ENCODE peak calls at places on chromosomes 12 and 14, in seven cellular contexts. A is stomach, R is HCT116, P is uterus, T is vagina, K is testis, E is endothelial cell of umbilical vein. N is an unnamed sample.

GRCh38 chr12:120006248-120006975 is 17.4 kb downstream of the BICDL1 start:
- DNase-seq in K (no peak), R (no peak), A (no peak), T (no peak), P (no peak), E (no peak), N (no peak)

GRCh38 chr12:106903241-106903950 is 52.3 kb upstream of the TMEM263 start:
- DNase-seq in R (peak), E (peak), A (peak), K (peak), P (peak), T (no peak), N (peak)

GRCh38 chr12:666066-666465 is 2.8 kb upstream of the NINJ2 start:
- DNase-seq in K (no peak), R (no peak), P (no peak), E (no peak), A (no peak), T (no peak), N (no peak)

GRCh38 chr14:102826161-102826560 is 48.9 kb downstream of the TRAF3 start:
- DNase-seq in R (no peak), P (no peak), K (no peak), A (no peak), T (no peak), E (no peak), N (no peak)

GRCh38 chr12:64203036-64203435 is 19.1 kb downstream of the KICS2 start:
- DNase-seq in A (no peak), K (no peak), E (no peak), T (no peak), P (no peak), R (no peak), N (no peak)

GRCh38 chr12:132236129-132236929 is 92.1 kb downstream of the NOC4L start:
- DNase-seq in R (no peak), P (no peak), A (no peak), E (no peak), T (no peak), K (no peak), N (no peak)

GRCh38 chr12:15842106-15842505 is 40.1 kb upstream of the STRAP start:
- DNase-seq in P (no peak), R (no peak), K (no peak), E (no peak), A (no peak), T (no peak), N (no peak)

GRCh38 chr12:68310370-68310769 is 21.8 kb downstream of the MDM1 start:
- DNase-seq in A (no peak), P (no peak), K (no peak), R (no peak), E (peak), T (no peak), N (no peak)

GRCh38 chr12:98587084-98587483 is 6.4 kb upstream of the SLC25A3 start:
- DNase-seq in K (no peak), R (no peak), E (no peak), T (no peak), A (no peak), P (no peak), N (no peak)

GRCh38 chr12:14452865-14453264 is 87.4 kb downstream of the ATF7IP start:
- DNase-seq in E (no peak), T (no peak), K (no peak), R (no peak), P (no peak), A (no peak), N (no peak)
- H3K27ac ChIP-seq in E (no peak), T (no peak), K (no peak), R (no peak), P (no peak), A (no peak), N (no peak)

GRCh38 chr12:118537481-118537917 is 161.1 kb downstream of the SUDS3 start:
- DNase-seq in A (no peak), P (no peak), K (peak), R (no peak), T (no peak), E (no peak), N (peak)
- TF ChIP-seq POLR2A in A (no peak), P (no peak), K (no peak), R (no peak), T (no peak), E (no peak), N (no peak)

GRCh38 chr12:99984271-99985128 is at the start of gene ANKS1B:
- DNase-seq in K (peak), P (peak), R (no peak), E (peak), T (no peak), A (peak), N (peak)

GRCh38 chr12:99983721-99984258 is 946 bp downstream of the ANKS1B start:
- DNase-seq in T (no peak), E (peak), K (no peak), R (no peak), A (no peak), P (peak), N (no peak)

GRCh38 chr12:99985129-99985570 is 414 bp upstream of the ANKS1B start:
- DNase-seq in A (no peak), P (no peak), T (no peak), E (peak), R (no peak), K (no peak), N (no peak)

GRCh38 chr12:99981639-99982190 is 3.0 kb downstream of the ANKS1B start:
- DNase-seq in P (no peak), A (no peak), K (no peak), T (no peak), E (no peak), R (no peak), N (no peak)

DNA sequence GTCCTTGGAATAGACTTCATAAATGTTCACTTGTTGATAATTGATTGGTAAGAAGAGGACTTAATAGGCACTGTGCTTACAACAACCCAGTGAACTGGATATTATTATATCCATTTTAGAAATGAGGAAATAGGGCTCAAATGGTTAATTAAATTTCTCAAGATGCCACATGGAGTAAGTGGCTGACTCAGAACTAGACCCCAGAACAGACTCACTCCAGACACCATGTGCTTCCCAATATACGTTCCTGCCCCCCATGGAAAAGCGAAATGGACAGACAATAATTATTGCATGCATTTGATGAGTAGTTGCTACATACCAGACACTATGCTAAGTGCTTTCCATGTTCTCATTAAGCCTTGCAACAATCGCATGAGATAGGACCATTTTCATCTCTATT is 895 bp upstream of the ANKS1B start:
- DNase-seq in E (no peak), K (no peak), A (no peak), P (no peak), T (no peak), R (no peak), N (no peak)
- H3K4me3 ChIP-seq in E (peak), K (peak), A (peak), P (no peak), T (peak), R (no peak), N (peak)

GRCh38 chr12:117441751-117442150 is 80.3 kb upstream of the NOS1 start:
- DNase-seq in E (no peak), P (no peak), T (no peak), K (no peak), R (no peak), A (no peak), N (no peak)
- H3K27ac ChIP-seq in E (no peak), P (no peak), T (no peak), K (no peak), R (no peak), A (no peak), N (no peak)

DNA sequence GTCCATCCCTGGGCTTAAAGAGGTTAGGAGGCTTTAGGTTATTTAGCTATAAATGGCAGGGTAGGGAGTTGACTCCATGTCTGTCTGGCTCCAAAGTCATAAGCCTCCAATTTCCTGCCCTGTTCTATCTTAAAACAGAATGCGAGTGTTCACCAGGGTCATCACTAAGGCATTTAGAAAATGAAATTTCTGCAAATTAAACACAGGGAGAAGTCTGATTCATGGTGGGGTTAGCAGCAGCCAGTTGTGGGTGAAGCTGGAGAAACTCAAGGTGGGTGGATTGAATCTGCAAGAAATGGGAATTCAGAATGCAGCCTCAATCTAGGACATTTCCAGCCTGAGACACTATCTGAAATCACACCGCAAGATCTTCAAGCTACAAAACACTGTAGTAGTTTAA is 13.0 kb upstream of the C12orf75 start:
- DNase-seq in K (no peak), E (no peak), P (no peak), T (no peak), A (no peak), R (no peak), N (no peak)
- TF ChIP-seq POLR2A in K (no peak), E (no peak), P (no peak), T (no peak), A (no peak), R (no peak), N (no peak)

GRCh38 chr14:21431126-21431525 is 24.8 kb downstream of the CHD8 start:
- DNase-seq in T (no peak), P (no peak), K (no peak), E (no peak), R (no peak), A (no peak), N (no peak)

DNA sequence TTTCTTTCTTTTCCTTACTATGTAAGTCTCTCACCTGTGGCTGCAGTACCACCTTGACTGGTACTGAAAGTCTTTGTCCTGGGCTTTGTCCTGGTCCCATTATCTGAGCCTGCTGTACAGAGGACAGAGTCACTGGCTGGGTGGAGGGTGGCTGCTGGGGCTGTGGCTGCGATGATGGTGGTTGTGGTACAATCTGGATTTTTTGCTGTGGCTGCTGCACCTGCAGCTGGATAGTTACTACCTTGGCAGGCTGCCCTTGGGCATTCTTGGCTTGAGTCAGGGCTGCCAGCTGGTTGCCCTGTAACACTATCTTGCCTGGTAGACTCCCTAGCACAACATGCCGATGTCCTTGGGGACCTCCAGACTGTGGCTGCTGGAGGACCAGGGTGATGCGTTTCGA is 27.0 kb downstream of the CHD8 start:
- DNase-seq in R (no peak), A (peak), P (no peak), T (no peak), E (no peak), K (peak), N (no peak)
- H3K4me3 ChIP-seq in R (no peak), A (no peak), P (no peak), T (no peak), E (no peak), K (no peak), N (no peak)

GRCh38 chr12:114982760-114983159 is 298.8 kb upstream of the TBX3 start:
- DNase-seq in K (peak), E (no peak), P (no peak), R (no peak), T (no peak), A (no peak), N (no peak)
- H3K27ac ChIP-seq in K (no peak), E (no peak), P (no peak), R (no peak), T (no peak), A (no peak), N (no peak)

GRCh38 chr14:76876076-76876475 is 49.9 kb downstream of the LRRC74A start:
- DNase-seq in A (peak), P (peak), T (no peak), R (peak), K (peak), E (peak), N (peak)
- TF ChIP-seq POLR2A in A (no peak), P (no peak), T (no peak), R (no peak), K (no peak), E (no peak), N (no peak)

GRCh38 chr14:35342160-35343010 is 50.2 kb downstream of the PSMA6 start:
- DNase-seq in A (peak), R (no peak), T (no peak), P (no peak), K (peak), E (no peak), N (no peak)
- H3K4me3 ChIP-seq in A (peak), R (no peak), T (peak), P (no peak), K (no peak), E (no peak), N (peak)